ENCODE peak calls at places on chromosomes 6 and 20, in five cellular contexts. O is skeletal muscle cell, B is fibroblast of lung, T is PC-3, M is hepatocyte. U is an unnamed sample.

GRCh38 chr6:38172739-38173415 is 353.4 kb downstream of the ZFAND3 start:
- DNase-seq in O (no peak), B (no peak), M (no peak), T (no peak), U (no peak)

GRCh38 chr6:156809034-156809433 is 31.9 kb downstream of the ARID1B start:
- DNase-seq in B (peak), O (no peak), M (no peak), T (peak), U (no peak)

GRCh38 chr6:35208419-35208818 is 5.3 kb upstream of the SCUBE3 start:
- DNase-seq in M (no peak), O (no peak), T (no peak), B (no peak), U (no peak)

GRCh38 chr20:38842017-38842416 is 36.5 kb downstream of the PPP1R16B start:
- DNase-seq in O (no peak), B (no peak), M (no peak), T (no peak), U (no peak)

GRCh38 chr20:17841751-17842191 is 126.8 kb downstream of the SNX5 start:
- DNase-seq in O (peak), M (no peak), T (no peak), B (peak), U (no peak)

GRCh38 chr20:20930500-20930899 is 175.7 kb downstream of the LINC00237 start:
- DNase-seq in M (no peak), O (no peak), B (no peak), T (no peak), U (no peak)

GRCh38 chr6:126033696-126034095 is 47.4 kb downstream of the TRMT11 start:
- DNase-seq in M (peak), O (peak), T (peak), B (peak), U (peak)

GRCh38 chr20:15854871-15855270 is 718.4 kb downstream of the KIF16B start:
- DNase-seq in O (no peak), B (no peak), M (no peak), T (no peak), U (no peak)

GRCh38 chr6:102215425-102215824 is 821.9 kb downstream of the GRIK2 start:
- DNase-seq in O (no peak), B (no peak), M (no peak), T (no peak), U (no peak)

GRCh38 chr6:151914475-151914874 is 107.0 kb downstream of the ESR1 start:
- DNase-seq in M (no peak), O (no peak), B (peak), T (peak), U (no peak)

GRCh38 chr6:38973178-38974057 is 75.2 kb upstream of the GLP1R start:
- DNase-seq in M (peak), T (peak), O (peak), B (peak), U (peak)

GRCh38 chr6:142605922-142606321 is 304.1 kb downstream of the ADGRG6 start:
- DNase-seq in M (peak), B (peak), T (no peak), O (peak), U (peak)

GRCh38 chr6:26441977-26442376 is 1.7 kb downstream of the BTN3A3 start:
- DNase-seq in B (no peak), O (no peak), T (no peak), M (no peak), U (no peak)

GRCh38 chr6:41294463-41294862 is 8.0 kb upstream of the TREM1 start:
- DNase-seq in O (no peak), T (no peak), B (no peak), M (no peak), U (no peak)

GRCh38 chr6:11381801-11382513 is 149.5 kb upstream of the NEDD9 start:
- DNase-seq in O (no peak), M (no peak), B (no peak), T (no peak), U (no peak)

GRCh38 chr6:7719364-7719763 is 6.5 kb upstream of the BMP6 start:
- DNase-seq in T (no peak), B (no peak), M (no peak), O (no peak), U (no peak)

GRCh38 chr6:161168281-161168891 is 105.5 kb downstream of the AGPAT4 start:
- DNase-seq in T (peak), B (peak), O (peak), M (peak), U (peak)

GRCh38 chr6:141203902-141204575 is 928.7 kb upstream of the GJE1 start:
- DNase-seq in B (peak), T (no peak), O (peak), M (no peak), U (no peak)

GRCh38 chr6:31356216-31356945 is 598 bp downstream of the HLA-B start:
- DNase-seq in O (no peak), M (peak), T (peak), B (peak), U (no peak)

GRCh38 chr6:151014404-151015150 is 149.1 kb downstream of the MTHFD1L start:
- DNase-seq in T (peak), M (peak), O (no peak), B (peak), U (no peak)

GRCh38 chr6:66825539-66825938 is 1118.5 kb upstream of the EYS start:
- DNase-seq in M (no peak), T (no peak), B (no peak), O (no peak), U (no peak)

GRCh38 chr6:159655409-159655988 is 37.5 kb downstream of the SOD2 start:
- DNase-seq in B (no peak), T (no peak), M (no peak), O (no peak), U (no peak)

GRCh38 chr20:49981218-49982071 is 1.3 kb upstream of the SNAI1 start:
- DNase-seq in T (no peak), B (no peak), M (no peak), O (no peak), U (no peak)

GRCh38 chr6:107600936-107601335 is 111.0 kb downstream of the SOBP start:
- DNase-seq in M (peak), O (peak), B (peak), T (peak), U (no peak)

GRCh38 chr6:95280690-95281273 is 296.6 kb upstream of the MANEA start:
- DNase-seq in O (peak), M (peak), T (peak), B (peak), U (no peak)

GRCh38 chr20:63047267-63047666 is 40.5 kb upstream of the BHLHE23 start:
- DNase-seq in B (no peak), T (no peak), O (no peak), M (no peak), U (no peak)

GRCh38 chr6:143952386-143952785 is 55.7 kb downstream of the PLAGL1 start:
- DNase-seq in T (no peak), O (no peak), M (no peak), B (no peak), U (no peak)

GRCh38 chr6:3561745-3562144 is 104.9 kb upstream of the SLC22A23 start:
- DNase-seq in T (no peak), B (peak), O (peak), M (peak), U (no peak)

GRCh38 chr20:831956-832355 is 1.6 kb upstream of the FAM110A start:
- DNase-seq in M (no peak), B (no peak), T (no peak), O (no peak), U (no peak)

GRCh38 chr6:49552596-49552995 is 2.1 kb downstream of the C6orf141 start:
- DNase-seq in O (no peak), T (peak), B (no peak), M (no peak), U (no peak)

GRCh38 chr6:39523987-39524386 is 201.2 kb downstream of the KIF6 start:
- DNase-seq in B (peak), M (no peak), O (no peak), T (no peak), U (no peak)

GRCh38 chr20:675453-676314 is at the start of gene SCRT2:
- DNase-seq in M (peak), T (peak), B (peak), O (peak), U (no peak)

GRCh38 chr6:142907544-142907943 is 37.4 kb downstream of the HIVEP2 start:
- DNase-seq in M (no peak), O (no peak), T (no peak), B (no peak), U (no peak)

GRCh38 chr20:57280221-57280620 is 13.8 kb upstream of the BMP7 start:
- DNase-seq in B (no peak), T (no peak), M (no peak), O (no peak), U (no peak)
- H3K4me3 ChIP-seq in B (no peak), T (no peak), M (no peak), O (no peak), U (no peak)

GRCh38 chr6:44233560-44234100 is 10.2 kb downstream of the SLC29A1 start:
- DNase-seq in T (no peak), O (no peak), M (no peak), B (no peak), U (no peak)
- H3K4me3 ChIP-seq in T (no peak), O (no peak), M (no peak), B (no peak), U (no peak)

GRCh38 chr6:167094820-167095637 is 27.9 kb upstream of the CCR6 start:
- DNase-seq in B (no peak), O (no peak), T (no peak), M (no peak), U (no peak)

GRCh38 chr6:167094436-167094819 is 28.5 kb upstream of the CCR6 start:
- DNase-seq in M (no peak), O (no peak), T (no peak), B (no peak), U (no peak)

GRCh38 chr6:167092672-167093339 is 30.1 kb upstream of the CCR6 start:
- DNase-seq in O (no peak), M (no peak), B (no peak), T (no peak), U (no peak)

GRCh38 chr6:167093922-167094432 is 28.9 kb upstream of the CCR6 start:
- DNase-seq in M (no peak), O (no peak), B (no peak), T (no peak), U (no peak)

GRCh38 chr6:167093406-167093921 is 29.4 kb upstream of the CCR6 start:
- DNase-seq in B (no peak), M (no peak), O (no peak), T (no peak), U (no peak)
- H3K4me3 ChIP-seq in B (no peak), M (no peak), O (no peak), T (no peak), U (no peak)

DNA sequence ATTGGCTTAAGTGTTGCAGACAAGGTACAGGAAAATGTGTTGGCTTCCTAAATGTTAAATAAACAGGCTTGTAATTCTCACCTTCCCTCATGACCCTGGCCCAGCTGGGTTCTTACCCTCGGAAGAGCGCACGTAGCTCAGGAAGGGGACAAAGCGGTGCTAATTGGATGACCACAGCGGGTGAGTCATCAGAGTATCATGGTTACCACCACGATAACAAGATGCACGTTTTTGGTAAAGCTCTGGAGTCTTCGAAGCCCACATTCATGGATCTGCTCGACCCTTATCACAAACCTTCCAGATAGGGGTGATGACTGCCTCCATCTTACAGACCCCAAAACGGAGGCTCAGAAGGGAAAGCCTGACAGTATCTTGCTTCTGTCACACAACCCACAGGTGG is 32.8 kb downstream of the APCDD1L start:
- DNase-seq in O (no peak), B (peak), T (no peak), M (no peak), U (no peak)
- H3K4me3 ChIP-seq in O (no peak), B (no peak), T (no peak), M (no peak), U (no peak)

DNA sequence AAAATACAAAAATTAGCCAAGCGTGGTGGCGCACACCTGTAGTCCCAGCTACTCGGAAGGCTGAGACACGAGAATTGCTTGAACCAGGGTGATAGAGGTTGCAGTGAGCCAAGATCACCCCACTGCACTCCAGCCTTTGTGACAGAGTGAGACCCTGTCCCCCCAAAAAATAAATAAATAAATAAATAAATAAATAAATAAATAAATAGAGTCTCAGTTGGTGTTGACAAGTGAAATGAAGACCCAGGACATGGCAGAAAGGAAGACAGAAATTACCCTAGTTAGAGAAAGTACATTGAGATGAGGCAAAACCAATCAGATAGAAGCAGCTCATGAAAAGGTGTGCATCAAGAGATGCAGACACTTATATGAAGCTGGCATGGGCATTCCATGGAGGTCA is 105.0 kb downstream of the IBTK start:
- DNase-seq in B (no peak), M (no peak), O (no peak), T (no peak), U (no peak)
- H3K4me3 ChIP-seq in B (no peak), M (no peak), O (no peak), T (no peak), U (no peak)

U was measured in AG04449.